ENCODE peak calls at places on chromosomes 12 and 14, in four cellular contexts. One of them, this sample, is unnamed.

GRCh38 chr14:99733221-99733550 is 49.1 kb downstream of the CYP46A1 start:
- DNase-seq in hepatocyte: no peak
- DNase-seq in NCI-H345: no peak
- DNase-seq in GM06990: no peak
- DNase-seq in this sample: no peak

GRCh38 chr14:105116451-105117256 is 51.4 kb upstream of the GPR132 start:
- DNase-seq in GM06990: no peak
- DNase-seq in hepatocyte: no peak
- DNase-seq in NCI-H345: no peak
- DNase-seq in this sample: no peak

GRCh38 chr14:104140463-104141331 is 2.3 kb downstream of the KIF26A start:
- DNase-seq in NCI-H345: no peak
- DNase-seq in hepatocyte: no peak
- DNase-seq in GM06990: no peak
- DNase-seq in this sample: no peak

GRCh38 chr12:67452119-67452805 is 183.1 kb downstream of the CAND1 start:
- DNase-seq in NCI-H345: no peak
- DNase-seq in GM06990: peak
- DNase-seq in hepatocyte: no peak
- DNase-seq in this sample: no peak

GRCh38 chr12:63918788-63919300 is 74.3 kb downstream of the SRGAP1 start:
- DNase-seq in GM06990: no peak
- DNase-seq in hepatocyte: peak
- DNase-seq in NCI-H345: no peak
- DNase-seq in this sample: no peak

GRCh38 chr14:81472096-81472800 is 61.4 kb downstream of the SEL1L start:
- DNase-seq in hepatocyte: no peak
- DNase-seq in GM06990: no peak
- DNase-seq in NCI-H345: no peak
- DNase-seq in this sample: no peak

GRCh38 chr12:53798575-53798974 is 46.8 kb upstream of the CISTR start:
- DNase-seq in GM06990: no peak
- DNase-seq in NCI-H345: no peak
- DNase-seq in hepatocyte: no peak
- DNase-seq in this sample: no peak

GRCh38 chr14:105486974-105487448 is 325 bp downstream of the CRIP1 start:
- DNase-seq in hepatocyte: no peak
- DNase-seq in NCI-H345: peak
- DNase-seq in GM06990: peak
- DNase-seq in this sample: no peak

GRCh38 chr12:9221476-9221875 is 13.3 kb upstream of the PZP start:
- DNase-seq in hepatocyte: no peak
- DNase-seq in NCI-H345: no peak
- DNase-seq in GM06990: no peak
- DNase-seq in this sample: no peak

GRCh38 chr12:127480775-127481314 is 786.1 kb upstream of the TMEM132C start:
- DNase-seq in hepatocyte: no peak
- DNase-seq in GM06990: no peak
- DNase-seq in NCI-H345: no peak
- DNase-seq in this sample: no peak

GRCh38 chr12:84913151-84913550 is 552 bp upstream of the SLC6A15 start:
- DNase-seq in hepatocyte: peak
- DNase-seq in NCI-H345: no peak
- DNase-seq in GM06990: no peak
- DNase-seq in this sample: no peak

GRCh38 chr12:30706476-30706875 is 10.8 kb upstream of the IPO8 start:
- DNase-seq in GM06990: no peak
- DNase-seq in hepatocyte: no peak
- DNase-seq in NCI-H345: no peak
- DNase-seq in this sample: no peak

GRCh38 chr12:11508699-11509098 is 113.3 kb upstream of the PRB2 start:
- DNase-seq in GM06990: no peak
- DNase-seq in NCI-H345: no peak
- DNase-seq in hepatocyte: no peak
- DNase-seq in this sample: no peak

GRCh38 chr12:129075451-129076208 is 222.4 kb downstream of the GLT1D1 start:
- DNase-seq in GM06990: no peak
- DNase-seq in hepatocyte: no peak
- DNase-seq in NCI-H345: peak
- DNase-seq in this sample: no peak

GRCh38 chr14:101862177-101862576 is 100.7 kb downstream of the PPP2R5C start:
- DNase-seq in GM06990: no peak
- DNase-seq in NCI-H345: no peak
- DNase-seq in hepatocyte: no peak
- DNase-seq in this sample: no peak

GRCh38 chr14:78638926-78639325 is 468.8 kb downstream of the NRXN3 start:
- DNase-seq in NCI-H345: peak
- DNase-seq in GM06990: no peak
- DNase-seq in hepatocyte: no peak
- DNase-seq in this sample: no peak

GRCh38 chr12:64824500-64825142 is at the start of gene TBC1D30:
- DNase-seq in GM06990: peak
- DNase-seq in NCI-H345: peak
- DNase-seq in hepatocyte: peak
- DNase-seq in this sample: peak

GRCh38 chr12:27220057-27220987 is 23.8 kb upstream of the STK38L start:
- DNase-seq in GM06990: peak
- DNase-seq in hepatocyte: no peak
- DNase-seq in NCI-H345: no peak
- DNase-seq in this sample: no peak

GRCh38 chr14:99581371-99581770 is 22.6 kb downstream of the CCDC85C start:
- DNase-seq in NCI-H345: no peak
- DNase-seq in GM06990: no peak
- DNase-seq in hepatocyte: no peak
- DNase-seq in this sample: no peak

GRCh38 chr12:108689314-108690190 is 41.8 kb downstream of the CORO1C start:
- DNase-seq in GM06990: peak
- DNase-seq in NCI-H345: peak
- DNase-seq in hepatocyte: peak
- DNase-seq in this sample: no peak

GRCh38 chr14:64464695-64465094 is 604 bp upstream of the AKAP5 start:
- DNase-seq in hepatocyte: no peak
- DNase-seq in NCI-H345: peak
- DNase-seq in GM06990: no peak
- DNase-seq in this sample: no peak

GRCh38 chr12:121781751-121782615 is 11.5 kb downstream of the RHOF start:
- DNase-seq in GM06990: peak
- DNase-seq in hepatocyte: no peak
- DNase-seq in NCI-H345: peak
- DNase-seq in this sample: no peak

GRCh38 chr14:29140059-29140458 is 373.5 kb downstream of the FOXG1 start:
- DNase-seq in NCI-H345: no peak
- DNase-seq in hepatocyte: peak
- DNase-seq in GM06990: no peak
- DNase-seq in this sample: no peak

GRCh38 chr12:19431407-19432308 is 7.6 kb upstream of the AEBP2 start:
- DNase-seq in NCI-H345: peak
- DNase-seq in hepatocyte: no peak
- DNase-seq in GM06990: peak
- DNase-seq in this sample: no peak

GRCh38 chr14:77559381-77559780 is 57.1 kb downstream of the SPTLC2 start:
- DNase-seq in hepatocyte: no peak
- DNase-seq in NCI-H345: no peak
- DNase-seq in GM06990: no peak
- DNase-seq in this sample: no peak

GRCh38 chr12:108950991-108951739 is 69.7 kb downstream of the SVOP start:
- DNase-seq in NCI-H345: peak
- DNase-seq in GM06990: peak
- DNase-seq in hepatocyte: peak
- DNase-seq in this sample: no peak

GRCh38 chr12:82708056-82708455 is 21.4 kb downstream of the TMTC2 start:
- DNase-seq in hepatocyte: peak
- DNase-seq in NCI-H345: no peak
- DNase-seq in GM06990: no peak
- DNase-seq in this sample: no peak

GRCh38 chr14:72680853-72681640 is 212.9 kb downstream of the DPF3 start:
- DNase-seq in hepatocyte: no peak
- DNase-seq in GM06990: no peak
- DNase-seq in NCI-H345: no peak
- DNase-seq in this sample: no peak

GRCh38 chr14:70354204-70354603 is 5.3 kb downstream of the COX16 start:
- DNase-seq in GM06990: no peak
- DNase-seq in hepatocyte: no peak
- DNase-seq in NCI-H345: no peak
- DNase-seq in this sample: no peak

GRCh38 chr12:57896437-57897201 is 44.7 kb upstream of the ATP23 start:
- DNase-seq in GM06990: no peak
- DNase-seq in hepatocyte: peak
- DNase-seq in NCI-H345: peak
- DNase-seq in this sample: no peak

GRCh38 chr12:122979908-122980191 is 631 bp upstream of the ARL6IP4 start:
- DNase-seq in hepatocyte: no peak
- DNase-seq in NCI-H345: no peak
- DNase-seq in GM06990: no peak
- DNase-seq in this sample: no peak

GRCh38 chr14:74491952-74492351 is 1.2 kb downstream of the NPC2 start:
- DNase-seq in GM06990: no peak
- DNase-seq in NCI-H345: no peak
- DNase-seq in hepatocyte: peak
- DNase-seq in this sample: no peak